ENCODE peak calls at places on chromosome 22, in five cellular contexts. One of them, this sample, is unnamed.

GRCh38 chr22:17788528-17789378 is 14.5 kb upstream of the BID start:
- DNase-seq in ovary: no peak
- DNase-seq in GM23338: peak; percentile 44
- DNase-seq in upper lobe of right lung: no peak
- DNase-seq in mesenchymal stem cell: no peak
- DNase-seq in this sample: no peak

GRCh38 chr22:17761145-17761488 is 13.2 kb downstream of the BID start:
- DNase-seq in ovary: no peak
- DNase-seq in GM23338: no peak
- DNase-seq in upper lobe of right lung: no peak
- DNase-seq in mesenchymal stem cell: no peak
- DNase-seq in this sample: no peak

GRCh38 chr22:48834404-48834803 is 993.3 kb downstream of the BRD1 start:
- DNase-seq in ovary: no peak
- DNase-seq in GM23338: no peak
- DNase-seq in upper lobe of right lung: no peak
- DNase-seq in mesenchymal stem cell: no peak
- DNase-seq in this sample: no peak

GRCh38 chr22:50473855-50474671 is 772 bp downstream of the SBF1 start:
- DNase-seq in ovary: no peak
- DNase-seq in GM23338: peak; percentile 54
- DNase-seq in upper lobe of right lung: peak; percentile 79
- DNase-seq in mesenchymal stem cell: peak; percentile 71
- DNase-seq in this sample: peak; percentile 63

GRCh38 chr22:38607680-38608079 is 37.7 kb upstream of the DMC1 start:
- DNase-seq in ovary: no peak
- DNase-seq in GM23338: no peak
- DNase-seq in upper lobe of right lung: no peak
- DNase-seq in mesenchymal stem cell: no peak
- DNase-seq in this sample: no peak

GRCh38 chr22:49083607-49084006 is 744.1 kb downstream of the BRD1 start:
- DNase-seq in ovary: no peak
- DNase-seq in GM23338: no peak
- DNase-seq in upper lobe of right lung: peak; percentile 51
- DNase-seq in mesenchymal stem cell: no peak
- DNase-seq in this sample: no peak

GRCh38 chr22:48536691-48537591 is 1290.7 kb downstream of the BRD1 start:
- DNase-seq in ovary: no peak
- DNase-seq in GM23338: no peak
- DNase-seq in upper lobe of right lung: peak; percentile 74
- DNase-seq in mesenchymal stem cell: no peak
- DNase-seq in this sample: peak; percentile 50

GRCh38 chr22:39254789-39255298 is 10.1 kb upstream of the PDGFB start:
- DNase-seq in ovary: no peak
- DNase-seq in GM23338: no peak
- DNase-seq in upper lobe of right lung: no peak
- DNase-seq in mesenchymal stem cell: peak; percentile 89
- DNase-seq in this sample: peak; percentile 71

GRCh38 chr22:43811777-43812148 is 342 bp downstream of the EFCAB6 start:
- DNase-seq in ovary: no peak
- DNase-seq in GM23338: peak; percentile 30
- DNase-seq in upper lobe of right lung: no peak
- DNase-seq in mesenchymal stem cell: peak; percentile 74
- DNase-seq in this sample: no peak

GRCh38 chr22:47166446-47167016 is 404.1 kb downstream of the TBC1D22A start:
- DNase-seq in ovary: no peak
- DNase-seq in GM23338: no peak
- DNase-seq in upper lobe of right lung: peak; percentile 49
- DNase-seq in mesenchymal stem cell: no peak
- DNase-seq in this sample: peak; percentile 9

GRCh38 chr22:17371446-17371845 is 2.2 kb downstream of the CECR2 start:
- DNase-seq in ovary: no peak
- DNase-seq in GM23338: no peak
- DNase-seq in upper lobe of right lung: no peak
- DNase-seq in mesenchymal stem cell: no peak
- DNase-seq in this sample: no peak

GRCh38 chr22:38554281-38554680 is 15.7 kb downstream of the DMC1 start:
- DNase-seq in ovary: no peak
- DNase-seq in GM23338: no peak
- DNase-seq in upper lobe of right lung: no peak
- DNase-seq in mesenchymal stem cell: no peak
- DNase-seq in this sample: no peak

GRCh38 chr22:48746789-48747425 is 1080.8 kb downstream of the BRD1 start:
- DNase-seq in ovary: no peak
- DNase-seq in GM23338: no peak
- DNase-seq in upper lobe of right lung: no peak
- DNase-seq in mesenchymal stem cell: no peak
- DNase-seq in this sample: no peak

GRCh38 chr22:21025763-21026755 is 6.3 kb downstream of the SLC7A4 start:
- DNase-seq in ovary: no peak
- DNase-seq in GM23338: no peak
- DNase-seq in upper lobe of right lung: no peak
- DNase-seq in mesenchymal stem cell: no peak
- DNase-seq in this sample: no peak

GRCh38 chr22:43293661-43294392 is 49.3 kb downstream of the SCUBE1 start:
- DNase-seq in ovary: peak; percentile 71
- DNase-seq in GM23338: no peak
- DNase-seq in upper lobe of right lung: peak; percentile 80
- DNase-seq in mesenchymal stem cell: peak; percentile 98
- DNase-seq in this sample: peak; percentile 88

GRCh38 chr22:22397875-22398524 is 110.5 kb downstream of the ZNF280B start:
- DNase-seq in ovary: no peak
- DNase-seq in GM23338: no peak
- DNase-seq in upper lobe of right lung: no peak
- DNase-seq in mesenchymal stem cell: no peak
- DNase-seq in this sample: no peak

GRCh38 chr22:23533771-23534191 is 46.3 kb downstream of the IGLL1 start:
- DNase-seq in ovary: peak; percentile 63
- DNase-seq in GM23338: peak; percentile 74
- DNase-seq in upper lobe of right lung: peak; percentile 26
- DNase-seq in mesenchymal stem cell: no peak
- DNase-seq in this sample: no peak

GRCh38 chr22:21077884-21078508 is 32.2 kb downstream of the LRRC74B start:
- DNase-seq in ovary: no peak
- DNase-seq in GM23338: no peak
- DNase-seq in upper lobe of right lung: no peak
- DNase-seq in mesenchymal stem cell: no peak
- DNase-seq in this sample: no peak

GRCh38 chr22:49371325-49372110 is 456.2 kb downstream of the BRD1 start:
- DNase-seq in ovary: no peak
- DNase-seq in GM23338: no peak
- DNase-seq in upper lobe of right lung: peak; percentile 46
- DNase-seq in mesenchymal stem cell: no peak
- DNase-seq in this sample: no peak

GRCh38 chr22:37742374-37743092 is 45.7 kb downstream of the TRIOBP start:
- DNase-seq in ovary: peak; percentile 42
- DNase-seq in GM23338: no peak
- DNase-seq in upper lobe of right lung: no peak
- DNase-seq in mesenchymal stem cell: peak; percentile 94
- DNase-seq in this sample: no peak

GRCh38 chr22:19147193-19147780 is 2.8 kb downstream of the GSC2 start:
- DNase-seq in ovary: no peak
- DNase-seq in GM23338: peak; percentile 58
- DNase-seq in upper lobe of right lung: peak; percentile 46
- DNase-seq in mesenchymal stem cell: no peak
- DNase-seq in this sample: no peak

GRCh38 chr22:25774575-25775026 is 32.6 kb downstream of the MYO18B start:
- DNase-seq in ovary: no peak
- DNase-seq in GM23338: peak; percentile 82
- DNase-seq in upper lobe of right lung: no peak
- DNase-seq in mesenchymal stem cell: no peak
- DNase-seq in this sample: no peak

GRCh38 chr22:20316217-20316843 is 3.5 kb downstream of the DGCR6L start:
- DNase-seq in ovary: no peak
- DNase-seq in GM23338: no peak
- DNase-seq in upper lobe of right lung: peak; percentile 60
- DNase-seq in mesenchymal stem cell: no peak
- DNase-seq in this sample: peak; percentile 17

GRCh38 chr22:26124991-26125725 is 44.1 kb upstream of the SEZ6L start:
- DNase-seq in ovary: no peak
- DNase-seq in GM23338: no peak
- DNase-seq in upper lobe of right lung: no peak
- DNase-seq in mesenchymal stem cell: no peak
- DNase-seq in this sample: no peak

GRCh38 chr22:27867114-27867957 is 51.7 kb downstream of the PITPNB start:
- DNase-seq in ovary: no peak
- DNase-seq in GM23338: no peak
- DNase-seq in upper lobe of right lung: no peak
- DNase-seq in mesenchymal stem cell: peak; percentile 45
- DNase-seq in this sample: no peak

GRCh38 chr22:21942407-21942895 is 10.2 kb downstream of the PPM1F start:
- DNase-seq in ovary: peak; percentile 55
- DNase-seq in GM23338: no peak
- DNase-seq in upper lobe of right lung: peak; percentile 78
- DNase-seq in mesenchymal stem cell: peak; percentile 91
- DNase-seq in this sample: peak; percentile 79

GRCh38 chr22:24146791-24147353 is 34.4 kb upstream of the SUSD2 start:
- DNase-seq in ovary: peak; percentile 76
- DNase-seq in GM23338: peak; percentile 42
- DNase-seq in upper lobe of right lung: no peak
- DNase-seq in mesenchymal stem cell: peak; percentile 94
- DNase-seq in this sample: peak; percentile 60

GRCh38 chr22:50522208-50522805 is 3.1 kb downstream of the SCO2 start:
- DNase-seq in ovary: no peak
- DNase-seq in GM23338: no peak
- DNase-seq in upper lobe of right lung: no peak
- DNase-seq in mesenchymal stem cell: no peak
- DNase-seq in this sample: no peak

GRCh38 chr22:33544707-33545106 is 375.6 kb downstream of the LARGE1 start:
- DNase-seq in ovary: no peak
- DNase-seq in GM23338: no peak
- DNase-seq in upper lobe of right lung: no peak
- DNase-seq in mesenchymal stem cell: peak; percentile 48
- DNase-seq in this sample: no peak

GRCh38 chr22:40312050-40312449 is 34.2 kb upstream of the ADSL start:
- DNase-seq in ovary: no peak
- DNase-seq in GM23338: no peak
- DNase-seq in upper lobe of right lung: no peak
- DNase-seq in mesenchymal stem cell: no peak
- DNase-seq in this sample: no peak

GRCh38 chr22:23305922-23306374 is 125.6 kb downstream of the BCR start:
- DNase-seq in ovary: peak; percentile 78
- DNase-seq in GM23338: no peak
- DNase-seq in upper lobe of right lung: peak; percentile 70
- DNase-seq in mesenchymal stem cell: peak; percentile 97
- DNase-seq in this sample: peak; percentile 69

GRCh38 chr22:26597026-26597425 is 7.1 kb upstream of the TPST2 start:
- DNase-seq in ovary: no peak
- DNase-seq in GM23338: no peak
- DNase-seq in upper lobe of right lung: no peak
- DNase-seq in mesenchymal stem cell: no peak
- DNase-seq in this sample: no peak

GRCh38 chr22:46042786-46043185 is 65.8 kb upstream of the WNT7B start:
- DNase-seq in ovary: peak; percentile 37
- DNase-seq in GM23338: no peak
- DNase-seq in upper lobe of right lung: peak; percentile 16
- DNase-seq in mesenchymal stem cell: no peak
- DNase-seq in this sample: peak; percentile 13
- H3K4me3 ChIP-seq in ovary: no peak overlapping the region
- H3K4me3 ChIP-seq in GM23338: no peak overlapping the region
- H3K4me3 ChIP-seq in upper lobe of right lung: peak overlapping the region; percentile 2
- H3K4me3 ChIP-seq in mesenchymal stem cell: peak overlapping the region; percentile 89
- H3K4me3 ChIP-seq in this sample: no peak overlapping the region

DNA sequence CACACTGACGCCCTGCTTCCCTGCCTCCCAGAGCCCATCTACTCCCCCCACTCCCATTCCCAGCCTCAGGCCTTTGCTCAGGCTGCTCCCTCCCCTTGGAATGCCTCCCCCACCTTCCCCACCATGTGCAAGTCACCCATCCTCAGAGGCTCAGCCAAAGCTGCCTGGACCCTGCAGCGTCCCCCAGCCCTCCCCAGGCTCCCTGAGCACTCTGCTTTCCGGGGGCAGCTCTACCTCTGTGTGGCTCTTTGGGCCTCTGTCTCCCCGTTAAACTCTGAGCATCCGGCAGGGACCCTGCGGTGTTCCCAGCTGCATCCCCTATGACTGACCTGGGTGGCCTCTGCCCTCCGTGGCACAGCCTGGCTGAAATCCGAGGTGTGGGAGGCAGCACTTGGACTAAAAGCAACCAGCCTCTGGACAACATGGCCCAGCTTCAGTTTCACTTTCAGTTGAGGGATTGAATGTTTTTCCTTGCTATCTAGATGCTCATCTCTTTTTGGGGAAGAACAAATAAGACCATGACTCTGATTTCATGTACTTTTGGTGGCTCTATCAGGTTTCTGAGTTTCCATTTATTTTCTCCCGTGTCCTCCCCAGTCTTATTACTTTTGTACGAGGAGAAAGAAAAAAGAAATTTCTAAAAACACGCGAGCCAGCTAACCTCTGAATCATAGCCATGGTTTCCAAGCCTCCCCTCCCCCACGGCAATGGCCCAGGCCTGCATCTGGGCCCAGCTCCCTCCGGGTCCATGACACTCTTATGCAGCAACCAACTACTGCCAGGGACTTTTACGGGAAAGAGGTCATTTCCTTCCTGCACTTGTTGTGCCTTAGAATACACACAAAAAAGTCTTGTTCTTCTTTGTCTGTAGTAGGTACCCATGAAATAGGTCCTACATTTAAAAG is 3.8 kb downstream of the APOL3 start:
- DNase-seq in ovary: peak; percentile 93
- DNase-seq in GM23338: peak; percentile 72
- DNase-seq in upper lobe of right lung: peak; percentile 85
- DNase-seq in mesenchymal stem cell: peak; percentile 86
- DNase-seq in this sample: peak; percentile 95
- H3K4me1 ChIP-seq in ovary: peaks cover 23% of the 10 kb centered on the region
- H3K4me1 ChIP-seq in GM23338: peaks cover 17% of the 10 kb centered on the region
- H3K4me1 ChIP-seq in upper lobe of right lung: peaks cover 84% of the 10 kb centered on the region
- H3K4me1 ChIP-seq in mesenchymal stem cell: peaks cover 5% of the 10 kb centered on the region
- H3K4me1 ChIP-seq in this sample: peaks cover 32% of the 10 kb centered on the region

DNA sequence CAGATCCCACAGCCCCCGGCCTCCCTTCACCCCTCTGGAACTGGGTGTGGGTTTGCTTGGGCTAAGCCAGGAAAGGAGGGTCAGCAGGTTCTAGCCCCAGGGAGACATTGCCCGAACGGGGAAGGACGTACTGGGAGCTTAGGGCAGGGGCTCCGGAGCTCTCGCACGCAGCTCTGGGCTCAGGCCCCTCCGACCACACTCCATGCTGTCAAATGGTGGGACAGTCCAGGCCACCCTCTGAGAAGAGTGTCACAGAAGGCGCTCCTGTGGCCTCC is 13.3 kb upstream of the TEF start:
- DNase-seq in ovary: no peak
- DNase-seq in GM23338: no peak
- DNase-seq in upper lobe of right lung: no peak
- DNase-seq in mesenchymal stem cell: no peak
- DNase-seq in this sample: no peak
- H3K4me3 ChIP-seq in ovary: peak overlapping the region; percentile 62
- H3K4me3 ChIP-seq in GM23338: no peak overlapping the region
- H3K4me3 ChIP-seq in upper lobe of right lung: peak overlapping the region; percentile 58
- H3K4me3 ChIP-seq in mesenchymal stem cell: no peak overlapping the region
- H3K4me3 ChIP-seq in this sample: no peak overlapping the region

DNA sequence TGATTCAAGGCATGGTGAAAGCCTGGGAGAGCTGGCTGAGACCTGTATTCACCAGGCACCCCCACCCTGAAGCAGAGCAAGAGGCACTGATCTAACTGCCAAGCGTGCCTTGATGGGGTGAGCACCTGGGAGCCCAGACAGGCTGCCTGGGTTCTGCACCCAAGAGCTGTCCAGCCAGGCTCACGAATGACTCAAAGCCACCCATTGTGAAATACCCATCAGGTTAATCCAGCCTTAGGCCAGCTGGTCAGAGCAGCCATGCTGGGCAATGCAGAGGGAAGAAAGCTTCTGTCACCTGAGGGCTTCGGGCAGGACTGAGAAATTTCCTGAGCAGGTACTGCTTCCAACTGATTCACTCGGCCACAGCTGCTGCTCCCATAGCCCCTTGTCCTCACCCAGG is 22.1 kb downstream of the THOC5 start:
- DNase-seq in ovary: no peak
- DNase-seq in GM23338: no peak
- DNase-seq in upper lobe of right lung: no peak
- DNase-seq in mesenchymal stem cell: no peak
- DNase-seq in this sample: no peak
- H3K4me1 ChIP-seq in ovary: no peaks in the 10 kb centered on the region
- H3K4me1 ChIP-seq in GM23338: no peaks in the 10 kb centered on the region
- H3K4me1 ChIP-seq in upper lobe of right lung: no peaks in the 10 kb centered on the region
- H3K4me1 ChIP-seq in mesenchymal stem cell: no peaks in the 10 kb centered on the region
- H3K4me1 ChIP-seq in this sample: no peaks in the 10 kb centered on the region